ENCODE peak calls at places on chromosomes 5 and 9, in six cellular contexts. U, E, K, M, F and H are unnamed samples. For H3K4me1, the result is how much of the 10 kb centered on the place peaks cover.

GRCh38 chr5:132814441-132815294 is 1.6 kb downstream of the SOWAHA start:
- DNase-seq in K (no peak), F (no peak), M (no peak), U (no peak), E (no peak), H (no peak)

GRCh38 chr9:7970666-7971335 is 171.2 kb upstream of the DMAC1 start:
- DNase-seq in M (no peak), K (no peak), F (no peak), U (no peak), E (no peak), H (no peak)

GRCh38 chr5:179370490-179371122 is 25.3 kb upstream of the ADAMTS2 start:
- DNase-seq in E (no peak), M (no peak), F (no peak), K (no peak), U (no peak), H (no peak)

GRCh38 chr9:23717505-23717904 is 108.5 kb downstream of the ELAVL2 start:
- DNase-seq in F (no peak), E (no peak), M (no peak), U (peak), K (no peak), H (no peak)

GRCh38 chr5:1448511-1449011 is 3.3 kb upstream of the SLC6A3 start:
- DNase-seq in F (no peak), E (no peak), K (no peak), U (no peak), M (no peak), H (no peak)

GRCh38 chr5:149679876-149680809 is 50.0 kb upstream of the PPARGC1B start:
- DNase-seq in K (no peak), U (no peak), E (no peak), F (no peak), M (no peak), H (peak)

GRCh38 chr5:33981408-33982171 is 2.9 kb downstream of the SLC45A2 start:
- DNase-seq in K (no peak), E (no peak), U (peak), F (no peak), M (no peak), H (no peak)

GRCh38 chr9:95570150-95570549 is 53.4 kb upstream of the PTCH1 start:
- DNase-seq in E (no peak), F (no peak), U (no peak), M (no peak), K (no peak), H (no peak)

GRCh38 chr9:117073539-117074336 is 341.1 kb downstream of the ASTN2 start:
- DNase-seq in K (no peak), E (peak), U (peak), M (peak), F (no peak), H (no peak)

GRCh38 chr5:143176048-143176447 is 227.4 kb downstream of the NR3C1 start:
- DNase-seq in E (no peak), U (no peak), K (no peak), F (no peak), M (no peak), H (no peak)

GRCh38 chr9:114994716-114995115 is 64.3 kb upstream of the TNFSF8 start:
- DNase-seq in E (no peak), U (no peak), M (no peak), F (no peak), K (no peak), H (no peak)

GRCh38 chr5:155402927-155403645 is 389.5 kb downstream of the KIF4B start:
- DNase-seq in U (no peak), F (no peak), E (no peak), K (no peak), M (no peak), H (no peak)

GRCh38 chr5:75051217-75051751 is 1.1 kb downstream of the GCNT4 start:
- DNase-seq in E (no peak), U (no peak), K (no peak), F (no peak), M (no peak), H (no peak)

GRCh38 chr9:9091387-9091786 is 1291.8 kb upstream of the DMAC1 start:
- DNase-seq in M (no peak), K (no peak), U (no peak), F (no peak), E (peak), H (no peak)

GRCh38 chr9:113475992-113476391 is 12.5 kb downstream of the RGS3 start:
- DNase-seq in M (no peak), U (no peak), E (no peak), K (no peak), F (no peak), H (no peak)

GRCh38 chr5:98772415-98773213 is 849 bp upstream of the RGMB start:
- DNase-seq in E (peak), U (peak), M (peak), F (peak), K (peak), H (peak)

GRCh38 chr5:64766105-64766504 is 2.4 kb downstream of the SREK1IP1 start:
- DNase-seq in F (no peak), K (no peak), U (peak), M (no peak), E (no peak), H (no peak)

GRCh38 chr9:125074976-125075375 is 68.4 kb downstream of the SCAI start:
- DNase-seq in M (no peak), E (no peak), U (no peak), F (no peak), K (no peak), H (no peak)

GRCh38 chr5:134085411-134085810 is 29.1 kb upstream of the TCF7 start:
- DNase-seq in M (no peak), U (no peak), F (no peak), K (no peak), E (no peak), H (no peak)

GRCh38 chr5:126917918-126918623 is 112.3 kb downstream of the MARCHF3 start:
- DNase-seq in E (no peak), M (peak), K (no peak), U (peak), F (peak), H (no peak)

GRCh38 chr9:98775831-98776441 is 20.4 kb downstream of the ANKS6 start:
- DNase-seq in U (peak), E (peak), K (peak), F (no peak), M (peak), H (no peak)

GRCh38 chr5:65199988-65200668 is 281.6 kb downstream of the ADAMTS6 start:
- DNase-seq in F (no peak), E (no peak), M (no peak), K (no peak), U (peak), H (no peak)

GRCh38 chr9:73133921-73134407 is 17.7 kb upstream of the ANXA1 start:
- DNase-seq in E (no peak), U (peak), M (no peak), F (no peak), K (no peak), H (no peak)

GRCh38 chr5:167244583-167244982 is 1046.9 kb upstream of the WWC1 start:
- DNase-seq in K (no peak), E (peak), U (no peak), M (no peak), F (no peak), H (no peak)

GRCh38 chr5:36599986-36600779 is 6.2 kb upstream of the SLC1A3 start:
- DNase-seq in K (no peak), E (no peak), F (no peak), M (no peak), U (no peak), H (no peak)

GRCh38 chr5:178083942-178084341 is 29.4 kb upstream of the N4BP3 start:
- DNase-seq in E (no peak), U (peak), M (no peak), K (no peak), F (no peak), H (no peak)

GRCh38 chr9:121529237-121529987 is 29.8 kb upstream of the GGTA1 start:
- DNase-seq in F (peak), E (no peak), K (no peak), M (peak), U (peak), H (peak)

GRCh38 chr9:88143179-88143578 is 4.9 kb upstream of the SPATA31C2 start:
- DNase-seq in F (no peak), E (no peak), M (no peak), K (no peak), U (no peak), H (no peak)

GRCh38 chr5:145991044-145991575 is 54.7 kb downstream of the SH3RF2 start:
- DNase-seq in K (no peak), E (no peak), M (no peak), U (no peak), F (no peak), H (no peak)

GRCh38 chr5:68070641-68071191 is 144.8 kb upstream of the PIK3R1 start:
- DNase-seq in F (no peak), U (no peak), M (no peak), E (no peak), K (no peak), H (no peak)

GRCh38 chr5:102196481-102196880 is 99.6 kb downstream of the SLCO4C1 start:
- DNase-seq in U (no peak), E (no peak), M (no peak), K (no peak), F (no peak), H (no peak)

GRCh38 chr9:27572566-27572917 is 739 bp downstream of the C9orf72 start:
- DNase-seq in U (peak), F (no peak), K (no peak), E (peak), M (peak), H (no peak)

GRCh38 chr9:3437031-3437430 is 88.8 kb downstream of the RFX3 start:
- DNase-seq in U (no peak), M (peak), F (no peak), K (no peak), E (no peak), H (no peak)

GRCh38 chr9:133835273-133835901 is 97.2 kb upstream of the SARDH start:
- DNase-seq in K (no peak), E (peak), U (no peak), M (peak), F (no peak), H (no peak)

GRCh38 chr5:68544656-68545565 is 329.4 kb downstream of the PIK3R1 start:
- DNase-seq in M (no peak), K (no peak), F (no peak), U (peak), E (no peak), H (no peak)

GRCh38 chr9:89667730-89668129 is 62.9 kb downstream of the GADD45G start:
- DNase-seq in K (no peak), U (no peak), F (peak), E (peak), M (no peak), H (no peak)

GRCh38 chr9:89669361-89669842 is 64.6 kb downstream of the GADD45G start:
- DNase-seq in M (no peak), U (no peak), K (no peak), E (no peak), F (no peak), H (no peak)

GRCh38 chr9:89670114-89670513 is 65.3 kb downstream of the GADD45G start:
- DNase-seq in F (no peak), K (no peak), M (no peak), U (no peak), E (no peak), H (no peak)

GRCh38 chr9:89668216-89668867 is 63.5 kb downstream of the GADD45G start:
- DNase-seq in K (no peak), U (no peak), E (no peak), M (no peak), F (no peak), H (no peak)

GRCh38 chr9:89670806-89671434 is 66.1 kb downstream of the GADD45G start:
- DNase-seq in U (no peak), F (no peak), E (no peak), M (no peak), K (no peak), H (no peak)
- H3K4me1 ChIP-seq in U (under half), F (under half), E (under half), M (under half), K (under half), H (under half)

GRCh38 chr5:172807766-172808311 is 26.2 kb upstream of the ERGIC1 start:
- DNase-seq in K (no peak), F (no peak), E (no peak), M (no peak), U (no peak), H (no peak)
- H3K4me3 ChIP-seq in K (peak), F (peak), E (no peak), M (no peak), U (no peak), H (no peak)

DNA sequence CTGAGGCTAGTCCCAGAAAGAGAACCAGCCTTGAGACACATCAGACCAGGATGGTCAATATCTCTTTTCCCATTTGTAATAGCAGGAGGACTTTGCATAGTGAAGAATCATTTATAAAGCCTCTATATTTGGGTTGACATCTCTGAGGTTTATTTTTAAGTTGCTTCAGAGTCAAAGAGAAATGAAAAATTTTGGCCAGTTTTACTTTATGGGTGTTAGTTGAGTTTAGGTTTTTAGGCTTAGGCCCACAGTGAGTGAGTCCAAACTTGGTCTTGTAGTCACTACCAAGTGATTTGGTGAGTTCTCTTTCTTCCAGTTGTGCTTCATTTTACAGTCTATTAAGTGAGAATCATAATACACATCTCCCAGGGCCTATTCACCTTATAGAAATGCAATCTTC is 5.3 kb upstream of the MEF2C start:
- DNase-seq in E (no peak), M (no peak), F (no peak), U (no peak), K (no peak), H (no peak)
- H3K4me1 ChIP-seq in E (under half), M (under half), F (under half), U (under half), K (under half), H (under half)

GRCh38 chr9:136744747-136745146 is 2.0 kb upstream of the LCN10 start:
- DNase-seq in M (no peak), K (no peak), E (no peak), U (no peak), F (no peak), H (peak)
- H3K4me3 ChIP-seq in M (no peak), K (no peak), E (no peak), U (no peak), F (no peak), H (peak)

DNA sequence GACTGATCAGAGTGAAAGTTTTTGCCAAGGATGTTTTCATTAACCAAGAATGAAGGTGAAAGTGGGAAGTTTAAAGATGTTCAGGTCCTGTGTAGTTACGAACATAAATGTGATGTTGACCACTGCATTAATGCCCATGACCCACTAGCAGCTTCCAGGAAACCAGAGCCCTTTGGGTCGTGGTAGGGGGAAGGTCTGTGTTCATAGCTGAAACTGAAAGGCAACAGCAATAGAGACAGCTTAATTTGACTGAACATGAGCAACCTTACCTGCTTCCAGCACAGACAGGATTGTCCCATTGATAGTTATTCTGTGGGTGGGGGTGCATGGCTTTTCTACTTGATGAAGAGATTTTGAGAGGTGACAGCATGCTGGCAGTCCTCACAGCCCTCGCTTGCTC is 21.1 kb downstream of the MARCHF6 start:
- DNase-seq in M (no peak), E (no peak), K (no peak), F (no peak), U (no peak), H (no peak)
- H3K4me1 ChIP-seq in M (under half), E (under half), K (under half), F (under half), U (under half), H (under half)

GRCh38 chr5:124662261-124662781 is 84.1 kb downstream of the ZNF608 start:
- DNase-seq in M (no peak), U (no peak), F (no peak), E (no peak), K (peak), H (no peak)

GRCh38 chr5:124659798-124660197 is 86.6 kb downstream of the ZNF608 start:
- DNase-seq in M (no peak), E (no peak), K (no peak), F (no peak), U (no peak), H (no peak)

GRCh38 chr5:124663101-124663506 is 83.3 kb downstream of the ZNF608 start:
- DNase-seq in E (peak), K (no peak), M (peak), U (no peak), F (no peak), H (no peak)

GRCh38 chr5:124660229-124661093 is 86.0 kb downstream of the ZNF608 start:
- DNase-seq in M (no peak), F (no peak), E (no peak), K (no peak), U (peak), H (no peak)

DNA sequence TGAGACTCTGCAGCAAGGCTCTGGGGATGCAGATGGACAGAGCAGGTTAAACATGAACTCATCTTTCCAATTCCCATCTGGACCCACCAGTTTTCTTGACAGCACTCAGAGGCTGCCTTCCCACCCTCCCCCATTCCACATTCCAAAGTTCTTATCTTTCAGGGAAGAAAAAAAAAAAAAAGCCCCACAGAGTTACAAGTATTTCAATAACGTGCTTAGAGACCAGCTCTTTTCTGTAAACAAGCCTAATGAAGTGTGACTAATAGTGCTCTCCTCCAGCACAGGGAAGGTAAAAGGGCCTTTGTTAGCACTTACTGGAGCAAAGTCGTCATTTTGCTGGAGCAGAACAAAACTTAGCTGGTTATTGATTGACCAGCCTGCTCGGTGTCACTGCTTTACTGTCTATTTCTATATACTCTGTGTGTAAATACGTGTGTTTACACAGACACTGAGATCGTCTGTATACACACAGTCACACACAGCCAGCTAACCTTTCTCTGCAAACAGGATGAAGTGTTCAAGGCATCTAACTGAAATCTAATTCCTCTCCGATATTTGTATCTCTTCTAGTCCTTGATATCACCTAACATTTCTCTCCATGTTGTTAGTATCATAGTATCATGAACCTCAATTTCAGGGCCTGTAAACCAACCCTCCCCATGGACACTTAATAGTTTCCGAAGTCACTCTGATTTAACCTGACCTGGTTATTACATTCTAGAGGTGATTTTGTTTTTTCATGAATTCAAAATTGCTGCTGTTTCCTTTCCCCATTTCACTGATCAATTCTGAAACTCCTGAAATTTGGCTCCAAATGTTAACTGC is 84.9 kb downstream of the ZNF608 start:
- DNase-seq in U (peak), K (peak), F (no peak), E (peak), M (peak), H (no peak)
- H3K4me3 ChIP-seq in U (peak), K (peak), F (no peak), E (no peak), M (no peak), H (no peak)

GRCh38 chr9:112035166-112035816 is 138.7 kb downstream of the UGCG start:
- DNase-seq in U (no peak), F (no peak), E (peak), M (no peak), K (no peak), H (no peak)

GRCh38 chr9:112037281-112038016 is 137.6 kb downstream of the SUSD1 start:
- DNase-seq in F (no peak), K (no peak), U (peak), M (no peak), E (no peak), H (no peak)

GRCh38 chr9:112041199-112041535 is 133.9 kb downstream of the SUSD1 start:
- DNase-seq in U (no peak), K (no peak), M (no peak), E (no peak), F (no peak), H (no peak)

GRCh38 chr9:112041536-112042243 is 133.4 kb downstream of the SUSD1 start:
- DNase-seq in U (peak), E (no peak), F (no peak), K (peak), M (no peak), H (peak)

DNA sequence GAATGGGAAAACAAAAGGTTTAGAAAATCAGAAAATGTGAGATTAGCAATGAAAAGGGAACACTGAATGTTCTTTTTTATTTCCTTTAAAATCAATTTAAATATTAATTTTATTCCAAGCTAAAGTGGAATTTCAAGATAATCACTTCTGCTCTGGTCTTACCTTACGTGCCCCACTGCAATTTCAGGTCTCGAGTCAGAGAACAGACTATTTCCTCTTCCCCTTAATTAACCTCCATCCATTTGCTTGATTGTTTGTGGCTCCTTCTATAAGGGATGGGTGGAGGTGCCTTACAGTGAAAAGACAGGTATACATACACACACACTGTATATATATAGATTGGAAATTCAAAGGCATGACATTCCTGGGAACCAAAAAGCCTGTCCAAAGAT is 137.1 kb downstream of the SUSD1 start:
- DNase-seq in K (no peak), F (no peak), U (no peak), M (no peak), E (no peak), H (no peak)
- H3K4me1 ChIP-seq in K (under half), F (under half), U (under half), M (under half), E (under half), H (under half)